ENCODE peak calls at places on chromosomes 5 and 9, in seven cellular contexts. H is H9, G is IMR-90, Z is mesenchymal stem cell, A is trophoblast cell, Q is mesendoderm, M is H1. X is an unnamed sample.

GRCh38 chr9:135990468-135991429 is 29.6 kb upstream of the UBAC1 start:
- DNase-seq in G (peak), A (no peak), Z (peak), M (peak), H (peak), Q (peak), X (peak)

GRCh38 chr9:133135193-133135745 is 14.2 kb upstream of the RALGDS start:
- DNase-seq in Z (peak), G (peak), A (peak), H (no peak), Q (no peak), M (no peak), X (no peak)

GRCh38 chr5:41176952-41177351 is 36.4 kb downstream of the C6 start:
- DNase-seq in G (peak), Z (no peak), Q (no peak), H (no peak), M (no peak), A (peak), X (no peak)

GRCh38 chr9:134331186-134332025 is 5.2 kb downstream of the RXRA start:
- DNase-seq in M (no peak), Q (no peak), H (no peak), G (no peak), Z (no peak), A (no peak), X (no peak)

GRCh38 chr9:33129886-33130284 is 37.3 kb downstream of the B4GALT1 start:
- DNase-seq in G (no peak), A (peak), M (no peak), H (no peak), Q (no peak), Z (no peak), X (no peak)

GRCh38 chr9:120177121-120177520 is 402.8 kb downstream of the CDK5RAP2 start:
- DNase-seq in G (no peak), Q (no peak), M (no peak), Z (no peak), H (no peak), A (no peak), X (no peak)

GRCh38 chr5:34488984-34489383 is 167.1 kb upstream of the RAI14 start:
- DNase-seq in A (no peak), M (no peak), Z (no peak), Q (no peak), H (peak), G (no peak), X (no peak)

GRCh38 chr5:154577449-154577848 is 99.4 kb upstream of the HAND1 start:
- DNase-seq in Q (no peak), A (no peak), M (no peak), Z (no peak), G (no peak), H (no peak), X (no peak)

GRCh38 chr5:7396169-7397004 is 449 bp downstream of the ADCY2 start:
- DNase-seq in Z (no peak), M (no peak), A (peak), G (no peak), Q (peak), H (no peak), X (no peak)

GRCh38 chr5:72378636-72379289 is 58.6 kb downstream of the PTCD2 start:
- DNase-seq in A (peak), M (no peak), H (no peak), Q (peak), G (peak), Z (peak), X (no peak)

GRCh38 chr5:79509244-79509880 is 4.6 kb downstream of the HOMER1 start:
- DNase-seq in Z (no peak), M (no peak), Q (no peak), G (no peak), H (no peak), A (no peak), X (no peak)

GRCh38 chr5:81908044-81908443 is 63.8 kb upstream of the ATG10 start:
- DNase-seq in G (no peak), M (no peak), Q (no peak), A (no peak), H (no peak), Z (no peak), X (no peak)

GRCh38 chr9:101601904-101602765 is 7.4 kb upstream of the PPP3R2 start:
- DNase-seq in H (peak), A (no peak), Q (peak), Z (peak), G (peak), M (no peak), X (peak)

GRCh38 chr9:27528886-27529315 is 713 bp downstream of the MOB3B start:
- DNase-seq in G (no peak), M (no peak), A (peak), Z (peak), H (peak), Q (peak), X (peak)

GRCh38 chr5:150636391-150637244 is 3.8 kb upstream of the SYNPO start:
- DNase-seq in Z (peak), G (peak), H (no peak), M (no peak), Q (no peak), A (no peak), X (no peak)

GRCh38 chr5:8831854-8832253 is 714.0 kb downstream of the SEMA5A start:
- DNase-seq in M (no peak), G (peak), Q (no peak), H (no peak), A (no peak), Z (no peak), X (no peak)

GRCh38 chr5:148820778-148821395 is 5.5 kb upstream of the ADRB2 start:
- DNase-seq in G (peak), A (no peak), Z (peak), H (no peak), Q (peak), M (no peak), X (peak)

GRCh38 chr5:103224894-103225246 is 33.7 kb upstream of the MACIR start:
- DNase-seq in G (no peak), Q (no peak), H (no peak), Z (no peak), M (no peak), A (no peak), X (no peak)

DNA sequence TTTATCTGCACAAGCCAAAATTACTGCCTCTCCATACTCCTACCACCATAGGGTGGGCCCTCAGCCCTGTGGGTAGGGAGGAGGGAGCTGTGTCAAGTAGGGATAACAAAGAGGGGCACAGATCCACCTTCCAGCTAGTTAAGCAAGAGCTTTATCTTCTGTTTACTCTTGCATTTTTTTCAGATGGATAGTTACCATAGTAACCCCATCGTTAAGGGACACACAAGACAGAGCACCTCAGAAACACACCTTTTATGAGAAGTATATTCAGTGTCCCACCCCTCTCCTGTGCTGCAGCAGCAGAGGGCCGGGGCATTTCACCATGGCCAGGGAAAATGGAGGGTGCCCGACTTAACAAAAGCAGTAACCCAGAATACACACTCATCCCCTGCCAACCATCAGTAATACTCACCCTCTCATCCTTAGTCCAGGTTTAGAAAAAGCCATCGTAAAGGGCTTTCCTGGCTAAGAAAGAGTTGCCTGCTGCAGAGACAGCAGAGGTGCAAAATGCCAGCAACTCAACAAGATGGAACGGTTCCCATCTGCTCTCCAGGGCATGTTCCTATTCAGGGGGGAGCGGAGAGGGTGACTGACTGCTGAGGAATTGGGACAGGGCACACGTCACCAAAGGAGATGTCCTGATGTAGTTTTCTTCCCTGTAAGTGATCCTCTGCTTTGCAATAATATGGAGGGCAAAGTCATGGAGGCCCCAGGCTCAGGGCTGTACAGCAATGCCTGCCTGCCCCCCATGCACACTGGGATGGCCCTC is 25.1 kb downstream of the MACROH2A1 start:
- DNase-seq in Q (peak), M (no peak), A (peak), H (no peak), Z (no peak), G (no peak), X (no peak)
- H3K4me2 ChIP-seq in Q (no peak), M (no peak), A (no peak), H (no peak), Z (no peak), G (no peak), X (peak)

GRCh38 chr9:77290373-77290772 is 113.0 kb downstream of the VPS13A start:
- DNase-seq in Q (peak), A (no peak), G (no peak), M (no peak), H (no peak), Z (no peak), X (no peak)

GRCh38 chr9:77293949-77294348 is 116.6 kb downstream of the VPS13A start:
- DNase-seq in Q (no peak), H (no peak), A (no peak), G (no peak), Z (no peak), M (no peak), X (no peak)

DNA sequence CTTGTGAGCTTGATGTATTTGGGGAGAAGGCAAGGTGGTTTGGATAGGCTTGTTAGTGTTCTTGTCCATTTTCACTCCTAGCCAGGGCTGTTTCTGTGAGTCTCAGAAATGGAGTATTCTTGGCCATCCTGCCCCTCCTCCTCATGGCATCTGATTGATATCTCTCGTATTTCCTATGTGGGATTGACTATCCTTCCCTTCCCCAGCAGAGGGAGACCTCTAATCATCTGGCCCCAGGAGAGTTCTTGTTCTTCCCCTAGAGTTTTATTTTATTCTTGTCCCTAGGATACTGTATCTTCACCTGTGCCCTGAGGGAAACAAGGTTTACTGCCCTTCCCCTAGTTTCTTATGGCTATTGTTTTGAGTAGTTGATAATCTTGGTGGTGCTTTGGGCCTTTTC is 114.4 kb downstream of the VPS13A start:
- DNase-seq in Z (peak), M (no peak), H (peak), G (peak), A (peak), Q (peak), X (peak)
- H2BK5ac ChIP-seq in Z (no peak), M (no peak), H (no peak), G (no peak), A (no peak), Q (no peak), X (no peak)

GRCh38 chr5:66669862-66670195 is 73.6 kb downstream of the MAST4 start:
- DNase-seq in G (no peak), Z (no peak), H (no peak), M (no peak), Q (no peak), A (no peak), X (no peak)
- H4K8ac ChIP-seq in G (no peak), Z (no peak), H (no peak), M (no peak), Q (no peak), A (no peak), X (no peak)

GRCh38 chr5:17282283-17283120 is 65.1 kb downstream of the BASP1 start:
- DNase-seq in Z (no peak), M (no peak), G (no peak), H (peak), Q (no peak), A (no peak), X (no peak)
- H3K4me2 ChIP-seq in Z (no peak), M (peak), G (no peak), H (peak), Q (no peak), A (no peak), X (no peak)

DNA sequence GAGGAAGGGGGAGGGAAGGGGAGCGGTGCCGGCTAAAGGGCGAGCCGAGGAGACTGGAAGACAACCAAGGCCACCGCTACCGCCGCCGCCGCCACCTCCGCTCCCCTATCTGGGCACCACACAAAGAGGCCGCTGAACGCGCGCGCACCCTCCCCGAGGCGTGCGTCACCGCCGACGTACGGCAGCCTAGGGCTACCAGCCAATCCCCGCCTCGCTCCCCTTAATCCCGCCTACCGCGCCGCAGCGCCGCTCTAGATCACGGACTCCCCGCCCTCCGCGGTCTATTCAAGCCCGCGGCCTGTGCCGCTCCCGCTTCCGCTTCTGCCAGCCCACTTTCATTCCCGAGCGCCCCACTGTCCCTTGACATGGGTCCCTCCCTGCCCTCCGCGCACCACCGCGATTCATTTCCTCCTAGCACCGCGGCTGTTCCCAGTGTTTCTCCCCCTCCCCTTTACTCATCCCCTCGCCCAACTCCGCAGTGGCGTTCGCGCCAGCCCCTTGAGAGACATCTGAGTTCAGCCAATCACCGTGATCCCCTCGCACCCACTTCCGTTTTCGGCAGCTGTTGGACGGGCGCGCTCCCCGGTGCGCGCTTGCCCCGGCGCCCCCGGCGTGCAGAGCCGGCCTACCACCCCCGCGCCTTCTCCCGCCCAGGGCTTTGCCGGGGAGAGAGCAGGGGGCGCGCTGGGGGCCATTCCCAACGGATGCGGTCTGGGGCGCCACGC is at the start of gene HNRNPA0:
- DNase-seq in M (peak), A (peak), G (peak), Z (peak), H (peak), Q (peak), X (peak)
- H2BK5ac ChIP-seq in M (peak), A (peak), G (peak), Z (peak), H (peak), Q (peak), X (peak)

GRCh38 chr9:13971415-13971814 is 342.5 kb downstream of the NFIB start:
- DNase-seq in G (no peak), H (no peak), A (no peak), Q (no peak), M (no peak), Z (no peak), X (no peak)

GRCh38 chr9:13967493-13967892 is 346.4 kb downstream of the NFIB start:
- DNase-seq in G (no peak), A (no peak), H (no peak), M (no peak), Z (no peak), Q (no peak), X (no peak)

GRCh38 chr9:13971910-13972655 is 341.9 kb downstream of the NFIB start:
- DNase-seq in H (no peak), Z (no peak), G (no peak), M (no peak), Q (peak), A (no peak), X (no peak)

GRCh38 chr9:13970018-13970417 is 343.9 kb downstream of the NFIB start:
- DNase-seq in G (no peak), Z (peak), Q (no peak), H (no peak), A (no peak), M (no peak), X (no peak)

GRCh38 chr9:13970426-13970825 is 343.5 kb downstream of the NFIB start:
- DNase-seq in G (no peak), M (no peak), H (no peak), Q (no peak), Z (no peak), A (no peak), X (no peak)
- H4K8ac ChIP-seq in G (no peak), M (no peak), H (no peak), Q (no peak), Z (no peak), A (no peak), X (no peak)

DNA sequence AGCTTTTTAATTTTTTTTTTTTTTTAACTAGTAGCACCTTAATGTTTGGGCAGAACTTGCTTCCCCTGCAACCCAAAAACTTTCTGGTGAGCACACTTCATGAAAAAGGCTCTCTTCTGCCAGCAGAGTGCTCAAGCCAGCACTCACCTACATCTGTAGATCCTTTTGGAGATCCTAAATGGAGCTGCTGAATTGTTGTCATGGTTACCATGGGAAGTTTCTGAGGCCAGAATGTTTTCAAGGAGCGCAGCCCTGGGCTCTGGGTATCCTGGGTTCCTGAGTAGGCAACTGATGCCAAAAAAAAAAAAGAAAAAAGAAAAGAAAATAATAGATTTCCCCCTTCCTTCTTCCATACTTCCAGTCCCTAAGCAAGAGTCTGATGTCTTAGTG is 3.1 kb upstream of the CPEB4 start:
- DNase-seq in A (no peak), Q (no peak), M (no peak), H (no peak), G (no peak), Z (no peak), X (no peak)
- H3K4me2 ChIP-seq in A (no peak), Q (no peak), M (no peak), H (no peak), G (no peak), Z (no peak), X (no peak)

GRCh38 chr5:27652505-27652904 is 614.1 kb upstream of the CDH9 start:
- DNase-seq in A (no peak), Z (no peak), G (no peak), Q (peak), M (peak), H (peak), X (no peak)
- H2BK5ac ChIP-seq in A (no peak), Z (no peak), G (no peak), Q (no peak), M (no peak), H (no peak), X (no peak)

DNA sequence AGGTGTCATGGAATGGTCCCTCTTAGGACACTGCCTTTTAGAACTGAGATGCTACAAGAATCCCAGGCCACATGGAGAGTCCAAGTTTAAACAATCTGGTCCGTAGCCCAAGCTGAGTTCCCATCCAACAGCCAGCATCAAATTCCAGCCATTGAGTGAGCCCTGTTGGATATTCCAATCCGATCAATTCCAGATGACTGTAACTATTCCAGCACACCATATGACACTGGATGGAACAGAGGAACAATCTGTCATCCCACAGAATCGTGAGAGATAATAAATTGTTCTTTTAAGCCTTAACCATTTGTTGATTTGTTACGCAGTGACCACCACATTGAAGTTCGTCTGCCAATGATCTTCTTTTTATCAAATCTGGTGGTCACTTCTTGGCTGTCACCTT is 46.3 kb downstream of the TNFSF15 start:
- DNase-seq in Z (no peak), M (no peak), H (no peak), A (no peak), Q (no peak), G (no peak), X (no peak)
- H4K8ac ChIP-seq in Z (no peak), M (no peak), H (no peak), A (no peak), Q (no peak), G (no peak), X (no peak)